ENCODE peak calls at places on chromosomes 5 and 9, in five cellular contexts. K is stomach, J is uterus, S is heart left ventricle, M is GM12878. L is an unnamed sample.

GRCh38 chr5:66741394-66741793 is 145.2 kb downstream of the MAST4 start:
- DNase-seq in M (no peak), S (no peak), K (peak), J (no peak), L (no peak)

GRCh38 chr5:147482426-147483196 is 27.3 kb downstream of the DPYSL3 start:
- DNase-seq in K (no peak), S (no peak), M (no peak), J (no peak), L (no peak)

GRCh38 chr5:154791535-154791934 is 36.4 kb downstream of the LARP1 start:
- DNase-seq in M (no peak), J (no peak), S (no peak), K (no peak), L (no peak)

GRCh38 chr5:119417891-119418781 is 34.2 kb upstream of the HSD17B4 start:
- DNase-seq in K (no peak), S (no peak), M (no peak), J (no peak), L (no peak)

GRCh38 chr5:54148062-54148461 is 162.3 kb downstream of the ARL15 start:
- DNase-seq in K (no peak), M (no peak), S (no peak), J (no peak), L (no peak)

GRCh38 chr9:131446276-131446675 is 52.4 kb downstream of the PRRC2B start:
- DNase-seq in K (no peak), J (no peak), S (no peak), M (no peak), L (peak)

GRCh38 chr9:129697111-129697955 is 31.9 kb downstream of the PRRX2 start:
- DNase-seq in M (no peak), S (no peak), J (peak), K (no peak), L (no peak)

GRCh38 chr9:96486351-96487029 is 36.5 kb downstream of the HABP4 start:
- DNase-seq in J (peak), S (no peak), M (no peak), K (peak), L (no peak)

GRCh38 chr9:17578911-17579793 is at the start of gene SH3GL2:
- DNase-seq in J (peak), M (no peak), S (peak), K (peak), L (no peak)

DNA sequence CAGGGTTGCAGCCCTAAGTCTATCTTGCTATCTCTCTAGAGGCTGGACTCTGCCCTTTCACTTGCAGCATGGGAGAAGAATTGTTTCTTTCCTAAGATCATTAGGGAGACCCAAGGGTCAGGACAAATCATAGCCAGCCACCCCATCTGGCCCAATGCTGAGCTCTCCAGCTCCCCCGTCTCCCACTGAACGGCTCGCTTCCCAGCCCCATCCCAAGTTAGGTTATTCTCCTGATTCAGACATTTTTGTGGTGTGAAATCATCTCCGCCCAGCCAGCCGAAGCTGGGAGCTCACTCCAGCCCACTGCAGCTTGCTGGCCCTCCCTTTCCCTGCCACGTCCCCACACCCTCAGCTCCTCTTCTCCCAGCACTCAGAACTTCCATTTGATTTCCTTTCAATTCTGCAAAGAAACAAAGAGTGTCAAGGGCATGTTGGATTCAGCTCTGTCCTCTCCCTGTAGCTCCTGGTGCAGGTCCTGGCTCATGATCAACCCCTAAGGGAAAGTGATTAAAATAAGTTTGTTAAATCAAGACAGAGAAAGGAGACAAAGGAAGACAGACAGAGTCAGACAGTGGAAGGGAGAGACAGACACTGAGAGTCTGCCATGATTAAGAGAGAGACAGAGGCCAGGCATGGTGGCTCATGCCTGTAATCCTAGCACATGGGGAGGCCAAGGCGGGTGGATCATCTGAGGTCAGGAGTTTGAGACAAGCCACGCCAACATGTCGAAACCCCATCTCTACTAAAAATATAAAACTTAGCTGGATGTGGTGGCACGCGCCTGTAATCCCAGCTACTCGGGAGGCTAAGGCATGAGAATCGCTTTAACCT is 12.6 kb upstream of the SPARC start:
- DNase-seq in K (peak), J (peak), S (peak), M (no peak), L (no peak)
- TF ChIP-seq POLR2A in K (no peak), J (peak), S (no peak), M (no peak), L (no peak)

DNA sequence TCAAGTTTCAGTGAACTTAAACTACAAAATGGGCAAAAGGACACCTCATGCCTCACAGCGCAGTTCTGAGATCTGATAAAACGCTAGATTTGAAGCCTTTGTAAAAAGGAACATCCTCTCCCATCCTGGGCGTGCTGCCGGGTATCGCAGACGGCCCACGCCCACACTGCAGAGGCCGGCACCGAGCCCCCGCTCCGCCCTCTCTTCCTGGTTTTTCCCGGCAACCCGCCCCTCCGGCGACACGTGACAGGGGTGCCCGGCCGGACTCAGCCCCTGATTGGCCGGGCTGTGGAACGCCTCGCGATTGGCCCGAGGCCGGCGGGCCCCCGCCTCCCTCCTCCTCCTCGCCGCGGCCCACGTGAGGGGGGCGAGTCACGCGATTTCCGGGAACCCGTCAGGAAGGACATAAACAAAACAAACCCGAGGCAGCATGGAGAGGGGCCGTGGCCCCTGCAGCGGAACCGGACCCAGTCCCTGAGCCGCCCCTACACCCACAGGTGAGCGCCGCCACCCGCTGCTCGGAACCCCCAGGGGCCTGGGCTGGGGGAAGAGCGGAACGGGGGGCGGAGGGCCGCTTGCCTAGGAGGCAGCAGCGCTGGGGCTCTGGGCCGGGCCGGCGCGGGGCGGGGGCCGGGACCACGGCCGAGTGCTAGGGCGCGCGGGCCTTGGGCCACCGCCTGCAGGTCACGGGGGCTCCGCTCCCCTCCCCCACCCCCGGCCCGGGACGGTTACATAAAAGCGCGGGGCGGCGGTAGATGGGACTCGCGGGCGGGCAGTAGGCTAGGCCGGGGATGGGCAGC is at the start of gene CREBRF:
- DNase-seq in K (peak), J (peak), M (peak), S (peak), L (peak)
- TF ChIP-seq POLR2A in K (no peak), J (peak), M (peak), S (no peak), L (peak)

GRCh38 chr5:138557677-138558076 is 14.6 kb upstream of the ETF1 start:
- DNase-seq in K (no peak), M (no peak), J (no peak), S (no peak), L (no peak)
- TF ChIP-seq POLR2A in K (no peak), M (no peak), J (no peak), S (no peak), L (no peak)

GRCh38 chr5:79495311-79495710 is 18.6 kb downstream of the HOMER1 start:
- DNase-seq in K (no peak), M (no peak), J (no peak), S (no peak), L (no peak)
- TF ChIP-seq POLR2A in K (no peak), M (no peak), J (no peak), S (no peak), L (no peak)

L was measured in spleen.